ENCODE peak calls at places on chromosomes 3 and 15, in eight cellular contexts. R, X, J, D, P, W, L and C are unnamed samples.

GRCh38 chr15:31504462-31504839 is 177.8 kb downstream of the KLF13 start:
- DNase-seq in R (no peak), X (no peak), J (no peak), D (no peak), P (no peak), W (no peak), L (no peak), C (no peak)

GRCh38 chr15:76932090-76932966 is 779 bp downstream of the RCN2 start:
- DNase-seq in R (peak), X (peak), J (no peak), D (no peak), P (peak), W (no peak), L (no peak), C (no peak)

GRCh38 chr3:135059580-135059979 is 264.5 kb downstream of the EPHB1 start:
- DNase-seq in R (no peak), X (no peak), J (no peak), D (no peak), P (no peak), W (no peak), L (no peak), C (no peak)

GRCh38 chr15:57698243-57698642 is 8.3 kb upstream of the POLR2M start:
- DNase-seq in R (no peak), X (no peak), J (no peak), D (no peak), P (no peak), W (no peak), L (no peak), C (no peak)

GRCh38 chr3:45950686-45951600 is 7.7 kb downstream of the CXCR6 start:
- DNase-seq in R (no peak), X (peak), J (no peak), D (no peak), P (no peak), W (no peak), L (no peak), C (no peak)

GRCh38 chr3:1613962-1614361 is 484.7 kb upstream of the CNTN4 start:
- DNase-seq in R (no peak), X (no peak), J (no peak), D (no peak), P (no peak), W (no peak), L (no peak), C (no peak)

GRCh38 chr3:119809249-119810017 is 27.5 kb downstream of the NR1I2 start:
- DNase-seq in R (no peak), X (no peak), J (no peak), D (no peak), P (no peak), W (no peak), L (no peak), C (no peak)

GRCh38 chr15:82045179-82045891 is 483 bp downstream of the MEX3B start:
- DNase-seq in R (peak), X (peak), J (no peak), D (peak), P (peak), W (no peak), L (no peak), C (peak)

GRCh38 chr3:157061271-157061670 is 98.7 kb downstream of the CCNL1 start:
- DNase-seq in R (no peak), X (no peak), J (no peak), D (no peak), P (no peak), W (no peak), L (no peak), C (no peak)

GRCh38 chr3:187628169-187628568 is 42.0 kb downstream of the SST start:
- DNase-seq in R (no peak), X (no peak), J (no peak), D (no peak), P (no peak), W (no peak), L (no peak), C (no peak)

GRCh38 chr15:30649952-30650929 is 24.3 kb downstream of the ARHGAP11B start:
- DNase-seq in R (no peak), X (no peak), J (no peak), D (no peak), P (no peak), W (no peak), L (no peak), C (no peak)

GRCh38 chr15:49637857-49638256 is 17.0 kb downstream of the DTWD1 start:
- DNase-seq in R (no peak), X (no peak), J (no peak), D (no peak), P (no peak), W (no peak), L (no peak), C (no peak)

GRCh38 chr3:107382626-107383025 is 5.4 kb downstream of the CCDC54 start:
- DNase-seq in R (no peak), X (no peak), J (no peak), D (no peak), P (no peak), W (no peak), L (no peak), C (no peak)

GRCh38 chr3:24258727-24259600 is 235.7 kb downstream of the THRB start:
- DNase-seq in R (no peak), X (no peak), J (no peak), D (no peak), P (no peak), W (no peak), L (no peak), C (no peak)

GRCh38 chr3:185657691-185658503 is 71.8 kb downstream of the SENP2 start:
- DNase-seq in R (no peak), X (no peak), J (no peak), D (no peak), P (no peak), W (no peak), L (no peak), C (no peak)

GRCh38 chr3:167033866-167034265 is 346.2 kb downstream of the ZBBX start:
- DNase-seq in R (no peak), X (no peak), J (no peak), D (no peak), P (no peak), W (no peak), L (no peak), C (no peak)

GRCh38 chr3:117398166-117398954 is 688.8 kb downstream of the TUSC7 start:
- DNase-seq in R (no peak), X (no peak), J (no peak), D (no peak), P (no peak), W (no peak), L (no peak), C (peak)

GRCh38 chr3:70820397-70820796 is 508.0 kb upstream of the MDFIC2 start:
- DNase-seq in R (no peak), X (no peak), J (no peak), D (no peak), P (no peak), W (no peak), L (no peak), C (no peak)

GRCh38 chr3:133329626-133330025 is 70.2 kb upstream of the BFSP2 start:
- DNase-seq in R (no peak), X (no peak), J (no peak), D (no peak), P (no peak), W (no peak), L (no peak), C (no peak)

GRCh38 chr3:114319453-114319852 is 25.6 kb downstream of the TIGIT start:
- DNase-seq in R (no peak), X (no peak), J (no peak), D (no peak), P (no peak), W (no peak), L (no peak), C (no peak)